ENCODE peak calls at places on chromosomes 12 and 14, in seven cellular contexts. M, Y, T, U, S, P and N are unnamed samples.

GRCh38 chr14:97267509-97267908 is 470.3 kb downstream of the VRK1 start:
- DNase-seq in Y (no peak), M (no peak), P (no peak), T (no peak), S (no peak), U (peak), N (no peak)

GRCh38 chr12:18564306-18564705 is 173.5 kb downstream of the PLCZ1 start:
- DNase-seq in P (no peak), S (no peak), T (no peak), M (no peak), Y (no peak), U (no peak), N (no peak)

GRCh38 chr14:20655851-20656250 is 14.4 kb upstream of the OR6S1 start:
- DNase-seq in S (no peak), M (no peak), P (no peak), Y (no peak), T (no peak), U (no peak), N (no peak)

GRCh38 chr14:33465952-33466700 is 484.7 kb downstream of the EGLN3 start:
- DNase-seq in Y (no peak), U (no peak), S (no peak), M (peak), P (no peak), T (no peak), N (no peak)

GRCh38 chr12:39003541-39004160 is 98.3 kb upstream of the CPNE8 start:
- DNase-seq in P (no peak), T (no peak), S (no peak), Y (no peak), U (no peak), M (no peak), N (no peak)

GRCh38 chr12:2256453-2256852 is 203.7 kb downstream of the CACNA1C start:
- DNase-seq in U (peak), S (no peak), T (no peak), M (no peak), Y (no peak), P (no peak), N (no peak)

GRCh38 chr12:46209914-46210834 is 58.7 kb downstream of the SLC38A1 start:
- DNase-seq in T (no peak), Y (peak), M (peak), U (peak), S (peak), P (peak), N (peak)

GRCh38 chr14:32087173-32087861 is 10.2 kb downstream of the ARHGAP5 start:
- DNase-seq in M (peak), T (no peak), U (peak), P (no peak), Y (no peak), S (no peak), N (peak)

GRCh38 chr12:20492251-20492728 is 124.0 kb downstream of the PDE3A start:
- DNase-seq in U (peak), M (peak), S (no peak), Y (no peak), T (no peak), P (no peak), N (no peak)

GRCh38 chr14:97456958-97457357 is 659.8 kb downstream of the VRK1 start:
- DNase-seq in U (peak), S (peak), T (no peak), Y (no peak), P (no peak), M (no peak), N (no peak)